ENCODE peak calls at places on chromosomes 5 and 9, in ten cellular contexts. B is GM12865; R is foreskin fibroblast; C is GM04504; J is left kidney; A is DMS79 treated with DMSO at 0.1 percent for 48 hours; V is activated B cell treated with CpG ODN at 0.5 μM for 24 hours; F is substantia nigra; H is activated CD8-positive, alpha-beta T cell treated with anti-CD3 and anti-CD28 coated beads, Interleukin-2, amount 10 ng/mL, durations not matched to agents 7 days and 5 days; L is activated naive CD8-positive, alpha-beta T cell treated with anti-CD3 and anti-CD28 coated beads, Interleukin-2, amount 50 U/mL, for 24 hours. S is an unnamed sample.

GRCh38 chr9:136840877-136841645 is 1.2 kb upstream of the AJM1 start:
- DNase-seq in B (no peak), A (peak), R (peak), L (no peak), J (peak), V (no peak), C (no peak), F (peak), H (no peak), S (no peak)

GRCh38 chr5:72170101-72170500 is 62.8 kb downstream of the MAP1B start:
- DNase-seq in H (no peak), F (no peak), A (no peak), J (no peak), L (no peak), C (no peak), B (no peak), R (no peak), V (no peak), S (no peak)

GRCh38 chr9:95037789-95038521 is 279.6 kb downstream of the FANCC start:
- DNase-seq in B (no peak), H (no peak), A (no peak), V (no peak), L (no peak), R (no peak), F (no peak), C (no peak), J (no peak), S (no peak)

GRCh38 chr9:100111235-100111634 is 12.2 kb downstream of the INVS start:
- DNase-seq in H (no peak), C (peak), B (no peak), L (no peak), F (peak), R (peak), A (no peak), V (no peak), J (no peak), S (no peak)

GRCh38 chr5:171390883-171391677 is 3.4 kb downstream of the NPM1 start:
- DNase-seq in B (no peak), F (no peak), L (no peak), R (no peak), J (no peak), V (no peak), H (peak), A (no peak), C (no peak), S (no peak)

GRCh38 chr5:120778491-120779293 is 314.6 kb downstream of the PRR16 start:
- DNase-seq in H (no peak), J (no peak), L (no peak), F (no peak), A (no peak), B (no peak), R (peak), V (no peak), C (peak), S (no peak)

GRCh38 chr5:107813559-107813958 is 142.8 kb upstream of the EFNA5 start:
- DNase-seq in B (peak), C (no peak), R (no peak), L (no peak), J (no peak), F (no peak), H (no peak), A (no peak), V (no peak), S (no peak)

GRCh38 chr5:131289738-131290137 is 25.9 kb downstream of the CDC42SE2 start:
- DNase-seq in F (no peak), R (no peak), L (no peak), A (no peak), C (no peak), H (no peak), V (no peak), J (no peak), B (peak), S (no peak)

GRCh38 chr9:138098908-138099791 is 221.6 kb downstream of the CACNA1B start:
- DNase-seq in R (no peak), L (no peak), J (no peak), C (no peak), H (no peak), A (no peak), F (no peak), B (no peak), V (no peak), S (no peak)